ENCODE peak calls at places on chromosomes 4 and X, in ten cellular contexts. B, W, O, V, Q, M, K, C, R and D are unnamed samples.

GRCh38 chrX:18944482-18944881 is 39.4 kb downstream of the PHKA2 start:
- DNase-seq in B (no peak), W (no peak), O (no peak), V (no peak), Q (no peak), M (no peak), K (no peak), C (no peak), R (no peak), D (no peak)

GRCh38 chr4:1207603-1208265 is 35.4 kb upstream of the SPON2 start:
- DNase-seq in B (no peak), W (no peak), O (no peak), V (no peak), Q (no peak), M (peak; percentile 91), K (peak; percentile 28), C (peak; percentile 48), R (no peak), D (no peak)

GRCh38 chrX:26918633-26919032 is 544.5 kb downstream of the PPP4R3C start:
- DNase-seq in B (peak; percentile 46), W (no peak), O (no peak), V (no peak), Q (no peak), M (peak; percentile 30), K (no peak), C (no peak), R (peak; percentile 29), D (no peak)

GRCh38 chr4:67198757-67199156 is 346.5 kb downstream of the CENPC start:
- DNase-seq in B (peak; percentile 42), W (peak; percentile 34), O (no peak), V (no peak), Q (no peak), M (peak; percentile 69), K (no peak), C (no peak), R (peak; percentile 30), D (no peak)

GRCh38 chrX:41733939-41734338 is 10.0 kb downstream of the GPR82 start:
- DNase-seq in B (no peak), W (no peak), O (no peak), V (no peak), Q (no peak), M (no peak), K (no peak), C (no peak), R (no peak), D (no peak)

GRCh38 chrX:140425712-140426395 is 79.0 kb downstream of the SOX3 start:
- DNase-seq in B (no peak), W (no peak), O (no peak), V (no peak), Q (no peak), M (no peak), K (no peak), C (no peak), R (no peak), D (no peak)

GRCh38 chr4:680931-681645 is 6.7 kb downstream of the MYL5 start:
- DNase-seq in B (peak; percentile 68), W (no peak), O (peak; percentile 30), V (peak; percentile 36), Q (no peak), M (peak; percentile 54), K (no peak), C (no peak), R (no peak), D (no peak)

GRCh38 chr4:59647011-59647410 is 1553.1 kb upstream of the ADGRL3 start:
- DNase-seq in B (no peak), W (no peak), O (no peak), V (no peak), Q (no peak), M (no peak), K (no peak), C (no peak), R (no peak), D (no peak)

GRCh38 chr4:81260443-81261102 is 45.6 kb upstream of the PRKG2 start:
- DNase-seq in B (peak; percentile 8), W (no peak), O (no peak), V (no peak), Q (no peak), M (no peak), K (no peak), C (no peak), R (peak; percentile 4), D (no peak)

GRCh38 chrX:38816158-38816557 is 14.9 kb downstream of the MID1IP1 start:
- DNase-seq in B (no peak), W (no peak), O (no peak), V (peak; percentile 42), Q (peak; percentile 5), M (no peak), K (no peak), C (no peak), R (no peak), D (no peak)

GRCh38 chr4:139841464-139842195 is 176.0 kb downstream of the MGST2 start:
- DNase-seq in B (peak; percentile 23), W (no peak), O (peak; percentile 37), V (no peak), Q (no peak), M (no peak), K (no peak), C (no peak), R (no peak), D (no peak)

GRCh38 chr4:22246816-22247215 is 269.1 kb downstream of the ADGRA3 start:
- DNase-seq in B (no peak), W (no peak), O (no peak), V (no peak), Q (no peak), M (no peak), K (no peak), C (no peak), R (no peak), D (no peak)

GRCh38 chr4:170090667-170091052 is 904 bp upstream of the AADAT start:
- DNase-seq in B (no peak), W (no peak), O (no peak), V (no peak), Q (no peak), M (peak; percentile 5), K (no peak), C (no peak), R (no peak), D (no peak)

GRCh38 chr4:170741856-170742255 is 652.1 kb upstream of the AADAT start:
- DNase-seq in B (no peak), W (no peak), O (no peak), V (no peak), Q (no peak), M (no peak), K (no peak), C (no peak), R (no peak), D (no peak)

GRCh38 chr4:76179398-76180318 is 31.5 kb upstream of the NUP54 start:
- DNase-seq in B (peak; percentile 79), W (peak; percentile 75), O (peak; percentile 73), V (peak; percentile 79), Q (peak; percentile 66), M (peak; percentile 89), K (peak; percentile 80), C (peak; percentile 52), R (peak; percentile 72), D (no peak)

GRCh38 chr4:121154103-121154515 is 10.0 kb downstream of the TNIP3 start:
- DNase-seq in B (no peak), W (no peak), O (no peak), V (peak; percentile 84), Q (no peak), M (no peak), K (no peak), C (no peak), R (no peak), D (no peak)

GRCh38 chrX:23931149-23931604 is 23.4 kb downstream of the CXorf58 start:
- DNase-seq in B (no peak), W (peak; percentile 11), O (no peak), V (peak; percentile 38), Q (no peak), M (no peak), K (no peak), C (no peak), R (no peak), D (no peak)